ENCODE peak calls at places on chromosomes 3 and 15, in six cellular contexts. Z, R, K, D, F and L are unnamed samples.

GRCh38 chr3:30042274-30042859 is 564.0 kb upstream of the TGFBR2 start:
- ATAC-seq in Z (no peak), R (peak; percentile 88), K (no peak), D (no peak), F (no peak), L (peak; percentile 48)

GRCh38 chr3:3107858-3108257 is 2.3 kb downstream of the IL5RA start:
- ATAC-seq in Z (no peak), R (no peak), K (no peak), D (no peak), F (no peak), L (peak; percentile 52)

GRCh38 chr3:195698325-195699147 is 22.2 kb upstream of the MUC20 start:
- ATAC-seq in Z (no peak), R (no peak), K (no peak), D (no peak), F (peak; percentile 13), L (no peak)

GRCh38 chr15:57718309-57718708 is 11.8 kb downstream of the POLR2M start:
- ATAC-seq in Z (no peak), R (no peak), K (no peak), D (no peak), F (no peak), L (no peak)

GRCh38 chr3:15430624-15431023 is 3.2 kb downstream of the EAF1 start:
- ATAC-seq in Z (no peak), R (no peak), K (no peak), D (no peak), F (no peak), L (no peak)

GRCh38 chr3:126416943-126417342 is 22.2 kb downstream of the CFAP100 start:
- ATAC-seq in Z (no peak), R (no peak), K (no peak), D (no peak), F (no peak), L (no peak)

GRCh38 chr15:70055601-70056051 is 42.1 kb downstream of the TLE3 start:
- ATAC-seq in Z (no peak), R (no peak), K (no peak), D (no peak), F (no peak), L (no peak)

GRCh38 chr3:8851703-8852102 is 82.3 kb upstream of the OXTR start:
- ATAC-seq in Z (no peak), R (peak; percentile 80), K (no peak), D (no peak), F (no peak), L (no peak)

GRCh38 chr15:50458713-50459112 is 34.5 kb downstream of the USP8 start:
- ATAC-seq in Z (no peak), R (no peak), K (no peak), D (no peak), F (no peak), L (no peak)

GRCh38 chr3:2992534-2992933 is 117.6 kb downstream of the IL5RA start:
- ATAC-seq in Z (no peak), R (peak; percentile 95), K (no peak), D (no peak), F (no peak), L (no peak)

GRCh38 chr3:127457094-127457475 is 133.4 kb downstream of the TPRA1 start:
- ATAC-seq in Z (peak; percentile 32), R (no peak), K (no peak), D (no peak), F (peak; percentile 25), L (no peak)

GRCh38 chr3:123861081-123861836 is 22.9 kb downstream of the MYLK start:
- ATAC-seq in Z (no peak), R (no peak), K (no peak), D (no peak), F (no peak), L (no peak)

GRCh38 chr15:90520365-90520764 is 9.4 kb upstream of the CRTC3 start:
- ATAC-seq in Z (no peak), R (no peak), K (no peak), D (no peak), F (no peak), L (no peak)

GRCh38 chr3:18546632-18547031 is 121.5 kb upstream of the SATB1 start:
- ATAC-seq in Z (peak; percentile 24), R (no peak), K (no peak), D (peak; percentile 61), F (no peak), L (peak; percentile 96)

GRCh38 chr3:78035020-78035660 is 995.2 kb downstream of the ROBO2 start:
- ATAC-seq in Z (no peak), R (no peak), K (no peak), D (no peak), F (no peak), L (no peak)

GRCh38 chr3:153640689-153641308 is 478.8 kb downstream of the RAP2B start:
- ATAC-seq in Z (no peak), R (no peak), K (no peak), D (no peak), F (no peak), L (no peak)